ENCODE peak calls at places on chromosomes 2 and 18, in six cellular contexts. K is smooth muscle cell of the brain vasculature; N is AG08396; R is foreskin fibroblast; T is stimulated activated CD8-positive, alpha-beta memory T cell treated with anti-CD3 and anti-CD28 coated beads, Interleukin-15, amount 100 ng/mL, for 24 hours; Z is NCI-H1694 treated with DMSO at 0.1 percent for 48 hours. C is an unnamed sample.

GRCh38 chr2:162073776-162074578 is at the start of gene DPP4:
- DNase-seq in K (no peak), N (peak), R (no peak), T (peak), Z (no peak), C (peak)

GRCh38 chr2:33005057-33005456 is 58.3 kb downstream of the LTBP1 start:
- DNase-seq in K (no peak), N (no peak), R (no peak), T (no peak), Z (no peak), C (no peak)

GRCh38 chr2:232231514-232231913 is 147.0 kb upstream of the ALPP start:
- DNase-seq in K (no peak), N (no peak), R (no peak), T (no peak), Z (no peak), C (no peak)

GRCh38 chr2:10424051-10424450 is 24.1 kb downstream of the ODC1 start:
- DNase-seq in K (peak), N (no peak), R (peak), T (no peak), Z (no peak), C (no peak)

GRCh38 chr2:187008111-187008510 is 159.1 kb upstream of the ZSWIM2 start:
- DNase-seq in K (peak), N (peak), R (peak), T (no peak), Z (no peak), C (no peak)

GRCh38 chr2:65299246-65299645 is 71.6 kb downstream of the ACTR2 start:
- DNase-seq in K (no peak), N (no peak), R (peak), T (no peak), Z (no peak), C (no peak)

GRCh38 chr2:229410946-229411345 is 139.9 kb upstream of the PID1 start:
- DNase-seq in K (no peak), N (no peak), R (no peak), T (no peak), Z (no peak), C (no peak)

GRCh38 chr2:205170399-205170798 is 511.9 kb upstream of the NRP2 start:
- DNase-seq in K (no peak), N (no peak), R (no peak), T (no peak), Z (no peak), C (no peak)

GRCh38 chr18:74370163-74370562 is 54.5 kb downstream of the C18orf63 start:
- DNase-seq in K (no peak), N (no peak), R (peak), T (no peak), Z (no peak), C (no peak)